ENCODE peak calls at places on chromosomes 13 and 19, in seven cellular contexts. K, C, M, J, Z, T and P are unnamed samples.

GRCh38 chr19:1240925-1241324 is 626 bp upstream of the ATP5F1D start:
- DNase-seq in K (no peak), C (no peak), M (no peak), J (no peak), Z (no peak), T (no peak), P (no peak)

GRCh38 chr13:48873598-48873997 is 102.1 kb upstream of the FNDC3A start:
- DNase-seq in K (no peak), C (no peak), M (no peak), J (no peak), Z (no peak), T (no peak), P (no peak)

GRCh38 chr19:13849277-13849676 is 27.7 kb upstream of the NANOS3 start:
- DNase-seq in K (no peak), C (no peak), M (no peak), J (no peak), Z (no peak), T (no peak), P (no peak)

GRCh38 chr19:14347999-14348889 is 33.0 kb upstream of the ADGRE5 start:
- DNase-seq in K (no peak), C (no peak), M (peak; percentile 74), J (peak; percentile 81), Z (peak; percentile 73), T (peak; percentile 4), P (peak; percentile 82)

GRCh38 chr19:3976495-3977241 is 5.8 kb upstream of the DAPK3 start:
- DNase-seq in K (no peak), C (no peak), M (no peak), J (no peak), Z (no peak), T (no peak), P (no peak)

GRCh38 chr13:31441804-31442487 is 242.2 kb downstream of the B3GLCT start:
- DNase-seq in K (no peak), C (no peak), M (peak; percentile 62), J (peak; percentile 75), Z (no peak), T (no peak), P (no peak)

GRCh38 chr19:18401580-18402112 is 4.2 kb upstream of the LRRC25 start:
- DNase-seq in K (no peak), C (peak; percentile 40), M (peak; percentile 61), J (peak; percentile 67), Z (no peak), T (no peak), P (peak; percentile 86)

GRCh38 chr19:21748088-21748487 is 19.3 kb downstream of the ZNF100 start:
- DNase-seq in K (no peak), C (no peak), M (no peak), J (no peak), Z (no peak), T (no peak), P (no peak)

GRCh38 chr19:18839465-18840287 is 7.9 kb downstream of the UPF1 start:
- DNase-seq in K (no peak), C (no peak), M (no peak), J (peak; percentile 32), Z (no peak), T (no peak), P (no peak)

GRCh38 chr13:93775507-93776108 is 549.0 kb downstream of the GPC6 start:
- DNase-seq in K (no peak), C (peak; percentile 20), M (no peak), J (no peak), Z (no peak), T (no peak), P (no peak)

GRCh38 chr19:2337329-2337707 is 8.8 kb downstream of the SPPL2B start:
- DNase-seq in K (no peak), C (no peak), M (no peak), J (peak; percentile 64), Z (no peak), T (no peak), P (no peak)

GRCh38 chr19:7673995-7674667 is 2.8 kb upstream of the MCEMP1 start:
- DNase-seq in K (no peak), C (no peak), M (peak; percentile 67), J (peak; percentile 78), Z (no peak), T (no peak), P (peak; percentile 89)

GRCh38 chr13:43698743-43699142 is 88.0 kb downstream of the ENOX1 start:
- DNase-seq in K (no peak), C (no peak), M (no peak), J (no peak), Z (no peak), T (no peak), P (no peak)

GRCh38 chr13:48126944-48127814 is 32.3 kb upstream of the MED4 start:
- DNase-seq in K (peak; percentile 42), C (peak; percentile 53), M (peak; percentile 58), J (peak; percentile 84), Z (peak; percentile 88), T (no peak), P (no peak)